ENCODE peak calls at places on chromosome 4, in eight cellular contexts. Q is Caco-2, B is OCI-LY7, V is endodermal cell, S is lower lobe of right lung, W is brain microvascular endothelial cell, Z is tibial artery, O is endothelial cell. D is an unnamed sample.

GRCh38 chr4:53671757-53672156 is 80.5 kb upstream of the LNX1 start:
- DNase-seq in Q (no peak), B (no peak), V (no peak), S (no peak), W (no peak), Z (no peak), O (no peak), D (no peak)

GRCh38 chr4:11741190-11741652 is 312.5 kb upstream of the HS3ST1 start:
- DNase-seq in Q (no peak), B (no peak), V (no peak), S (no peak), W (no peak), Z (no peak), O (no peak), D (no peak)

GRCh38 chr4:160836431-160836830 is 1327.4 kb downstream of the FSTL5 start:
- DNase-seq in Q (no peak), B (no peak), V (no peak), S (no peak), W (no peak), Z (no peak), O (no peak), D (no peak)

GRCh38 chr4:52052475-52052780 is 1.3 kb downstream of the SPATA18 start:
- DNase-seq in Q (no peak), B (no peak), V (no peak), S (no peak), W (no peak), Z (no peak), O (peak), D (no peak)

GRCh38 chr4:123398151-123398802 is 1.7 kb downstream of the SPRY1 start:
- DNase-seq in Q (peak), B (peak), V (peak), S (peak), W (peak), Z (peak), O (peak), D (no peak)

GRCh38 chr4:119930546-119930945 is 136.1 kb downstream of the MAD2L1 start:
- DNase-seq in Q (no peak), B (no peak), V (no peak), S (no peak), W (no peak), Z (no peak), O (no peak), D (no peak)

GRCh38 chr4:129230836-129231235 is 134.9 kb downstream of the C4orf33 start:
- DNase-seq in Q (no peak), B (no peak), V (no peak), S (no peak), W (no peak), Z (no peak), O (no peak), D (no peak)

GRCh38 chr4:72564184-72564583 is 4.8 kb downstream of the ADAMTS3 start:
- DNase-seq in Q (no peak), B (no peak), V (no peak), S (no peak), W (no peak), Z (peak), O (no peak), D (peak)

GRCh38 chr4:153788064-153788418 is 842 bp downstream of the SFRP2 start:
- DNase-seq in Q (no peak), B (no peak), V (peak), S (no peak), W (no peak), Z (peak), O (peak), D (no peak)

GRCh38 chr4:83599183-83599582 is 63.3 kb downstream of the GPAT3 start:
- DNase-seq in Q (peak), B (peak), V (peak), S (no peak), W (peak), Z (no peak), O (no peak), D (no peak)

GRCh38 chr4:28250646-28251045 is 1390.0 kb downstream of the STIM2 start:
- DNase-seq in Q (no peak), B (no peak), V (no peak), S (no peak), W (no peak), Z (no peak), O (no peak), D (no peak)

GRCh38 chr4:105116616-105117319 is 29.9 kb upstream of the TET2 start:
- DNase-seq in Q (no peak), B (no peak), V (no peak), S (no peak), W (no peak), Z (no peak), O (no peak), D (no peak)

GRCh38 chr4:152723236-152723635 is 43.4 kb upstream of the TMEM154 start:
- DNase-seq in Q (no peak), B (no peak), V (no peak), S (no peak), W (no peak), Z (no peak), O (no peak), D (no peak)

DNA sequence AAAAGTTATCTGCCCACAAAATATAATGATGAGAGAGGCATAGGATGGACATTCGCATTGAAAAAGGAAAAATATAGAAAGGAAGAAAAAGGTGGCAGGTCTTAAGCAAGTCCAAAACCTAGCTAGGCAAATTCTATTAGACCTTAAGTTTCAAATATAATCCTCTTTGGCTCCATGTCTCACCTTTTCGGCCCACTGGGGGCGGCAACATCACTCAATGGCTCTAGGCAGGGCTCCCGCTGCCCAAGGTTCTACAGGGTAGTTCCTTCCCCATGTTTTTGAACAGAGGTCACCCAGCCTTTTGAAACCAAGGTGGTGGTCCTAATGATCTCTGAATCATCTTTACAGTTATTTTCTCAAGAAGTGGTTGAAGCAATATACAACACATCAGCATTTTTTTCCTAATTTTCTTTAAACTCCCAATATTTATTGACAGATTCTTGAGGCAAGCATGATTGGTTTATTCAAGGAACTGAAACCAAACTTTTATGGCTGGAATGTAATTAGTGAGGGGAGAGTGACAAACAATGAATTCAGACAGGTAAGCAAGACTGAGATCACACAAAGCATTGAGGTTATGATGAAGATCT is 309.4 kb downstream of the ANTXR2 start:
- DNase-seq in Q (no peak), B (no peak), V (peak), S (no peak), W (no peak), Z (no peak), O (no peak), D (no peak)
- TF ChIP-seq CTCF in Q (no peak), B (no peak), V (peak), S (no peak), W (no peak), Z (no peak), O (no peak), D (no peak)

GRCh38 chr4:134645778-134646177 is 444.2 kb upstream of the PABPC4L start:
- DNase-seq in Q (no peak), B (no peak), V (no peak), S (no peak), W (no peak), Z (no peak), O (no peak), D (no peak)

DNA sequence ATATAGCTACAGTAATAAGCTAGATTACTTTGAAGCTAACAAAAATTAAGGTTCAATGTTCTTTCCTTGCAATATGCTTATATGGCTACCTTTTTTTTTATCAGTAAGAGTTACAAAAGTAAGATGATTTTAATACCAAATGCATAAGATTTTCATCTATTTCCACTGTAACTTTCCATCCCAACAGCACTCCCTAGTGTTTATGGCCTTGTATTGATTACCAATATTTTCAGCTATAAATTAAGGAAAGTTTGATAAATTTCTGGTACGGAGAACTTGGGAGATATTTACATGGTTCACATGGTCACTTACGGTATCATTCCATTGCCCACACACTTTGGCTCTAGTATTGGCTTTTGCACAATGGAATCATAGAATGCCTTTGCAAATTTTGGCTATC is 448.9 kb upstream of the PABPC4L start:
- DNase-seq in Q (no peak), B (no peak), V (no peak), S (no peak), W (no peak), Z (no peak), O (no peak), D (no peak)
- TF ChIP-seq CTCF in Q (no peak), B (no peak), V (peak), S (no peak), W (no peak), Z (no peak), O (peak), D (no peak)

GRCh38 chr4:143320113-143320512 is 16.6 kb upstream of the GAB1 start:
- DNase-seq in Q (no peak), B (no peak), V (no peak), S (no peak), W (no peak), Z (no peak), O (no peak), D (no peak)
- TF ChIP-seq CTCF in Q (no peak), B (no peak), V (no peak), S (no peak), W (no peak), Z (no peak), O (no peak), D (no peak)

GRCh38 chr4:101127176-101127790 is 220.0 kb downstream of the PPP3CA start:
- DNase-seq in Q (no peak), B (peak), V (no peak), S (no peak), W (no peak), Z (no peak), O (no peak), D (peak)

GRCh38 chr4:101123231-101123630 is 224.1 kb downstream of the PPP3CA start:
- DNase-seq in Q (no peak), B (no peak), V (no peak), S (no peak), W (no peak), Z (no peak), O (no peak), D (no peak)

GRCh38 chr4:101125045-101125713 is 222.1 kb downstream of the PPP3CA start:
- DNase-seq in Q (no peak), B (peak), V (no peak), S (no peak), W (no peak), Z (no peak), O (no peak), D (no peak)

GRCh38 chr4:101128473-101128872 is 218.9 kb downstream of the PPP3CA start:
- DNase-seq in Q (no peak), B (no peak), V (no peak), S (no peak), W (no peak), Z (no peak), O (no peak), D (no peak)

GRCh38 chr4:101126044-101126443 is 221.3 kb downstream of the PPP3CA start:
- DNase-seq in Q (no peak), B (no peak), V (no peak), S (no peak), W (no peak), Z (no peak), O (no peak), D (no peak)
- TF ChIP-seq CTCF in Q (no peak), B (no peak), V (no peak), S (no peak), W (no peak), Z (no peak), O (no peak), D (no peak)